ENCODE peak calls at places on chromosomes 6 and 20, in ten cellular contexts. L is activated CD4-positive, alpha-beta T cell treated with anti-CD3 and anti-CD28 coated beads for 4 hours; Z is upper lobe of right lung; D is NCI-H460; G is activated CD8-positive, alpha-beta memory T cell treated with anti-CD3 and anti-CD28 coated beads for 48 hours; K is mesothelial cell of epicardium; W is amygdala; M is HuH-7; Y is CD8-positive, alpha-beta T cell; N is activated T-cell treated with anti-CD3 and anti-CD28 coated beads for 4 hours. S is an unnamed sample.

GRCh38 chr20:49982346-49983122 is at the start of gene SNAI1:
- DNase-seq in K (peak), G (peak), L (peak), W (peak), Y (peak), M (peak), D (peak), N (peak), Z (peak), S (peak)

GRCh38 chr6:39370021-39370420 is 47.5 kb upstream of the KCNK16 start:
- DNase-seq in D (no peak), M (no peak), N (no peak), G (no peak), L (no peak), W (no peak), K (no peak), Y (no peak), Z (no peak), S (no peak)

GRCh38 chr6:132365319-132365907 is 35.9 kb downstream of the MOXD1 start:
- DNase-seq in N (no peak), M (no peak), L (no peak), Y (no peak), D (no peak), K (no peak), Z (no peak), G (no peak), W (no peak), S (no peak)

GRCh38 chr20:45727044-45727443 is 4.9 kb downstream of the SPINT4 start:
- DNase-seq in G (no peak), K (no peak), Z (no peak), N (no peak), D (no peak), M (no peak), Y (no peak), W (no peak), L (no peak), S (no peak)

GRCh38 chr6:72855471-72855870 is 233.6 kb downstream of the KCNQ5 start:
- DNase-seq in Y (no peak), M (no peak), N (no peak), Z (no peak), G (no peak), W (no peak), K (no peak), D (no peak), L (no peak), S (no peak)

GRCh38 chr20:61666471-61666832 is 399.2 kb downstream of the TAF4 start:
- DNase-seq in K (no peak), Z (no peak), M (no peak), W (no peak), L (no peak), G (no peak), Y (no peak), N (no peak), D (no peak), S (no peak)

GRCh38 chr6:12266571-12266970 is 23.6 kb upstream of the EDN1 start:
- DNase-seq in G (no peak), M (no peak), N (no peak), L (no peak), Y (no peak), D (no peak), Z (no peak), W (no peak), K (no peak), S (no peak)

GRCh38 chr6:127477648-127478047 is 18.5 kb upstream of the KIAA0408 start:
- DNase-seq in N (no peak), W (no peak), M (peak), K (no peak), Z (no peak), G (no peak), Y (no peak), L (no peak), D (no peak), S (no peak)

GRCh38 chr20:59242714-59243626 is 57.4 kb upstream of the EDN3 start:
- DNase-seq in D (no peak), M (no peak), N (no peak), K (no peak), L (no peak), W (no peak), Y (peak), Z (no peak), G (no peak), S (no peak)

GRCh38 chr20:16475225-16475624 is 98.0 kb downstream of the KIF16B start:
- DNase-seq in W (no peak), L (no peak), G (no peak), K (no peak), D (no peak), M (peak), Z (no peak), Y (no peak), N (no peak), S (no peak)

S was measured in germinal center.